ENCODE peak calls at places on chromosomes 2 and 18, in seven cellular contexts. C is C1 segment of cervical spinal cord, W is cardiac fibroblast, B is NCI-H1105, T is mucosa of gallbladder, Q is heart right ventricle, K is nephron progenitor cell. Y is an unnamed sample.

GRCh38 chr2:229855116-229855515 is 66.7 kb downstream of the TRIP12 start:
- DNase-seq in K (no peak), Q (no peak), C (no peak), W (no peak), B (no peak), T (no peak), Y (no peak)

GRCh38 chr2:109612991-109613921 is 510 bp downstream of the SEPTIN10 start:
- DNase-seq in T (peak), Q (peak), K (no peak), B (peak), C (no peak), W (peak), Y (peak)

GRCh38 chr2:120461546-120462537 is 115.9 kb downstream of the INHBB start:
- DNase-seq in K (no peak), T (no peak), W (no peak), B (no peak), Q (no peak), C (no peak), Y (no peak)

GRCh38 chr2:241182531-241183133 is 5.8 kb upstream of the ANO7 start:
- DNase-seq in C (no peak), W (no peak), K (no peak), Q (no peak), T (no peak), B (no peak), Y (no peak)

GRCh38 chr2:36607947-36608346 is 10.0 kb upstream of the FEZ2 start:
- DNase-seq in B (no peak), T (no peak), W (no peak), Q (no peak), C (no peak), K (no peak), Y (no peak)

GRCh38 chr18:26342646-26343045 is 116.4 kb downstream of the TAF4B start:
- DNase-seq in C (no peak), W (no peak), T (no peak), Q (no peak), K (no peak), B (no peak), Y (no peak)

GRCh38 chr2:8677646-8678592 is 3.9 kb upstream of the ID2 start:
- DNase-seq in Q (peak), C (no peak), T (peak), W (peak), K (peak), B (peak), Y (peak)

GRCh38 chr2:171895781-171896180 is 1.7 kb upstream of the SLC25A12 start:
- DNase-seq in Q (no peak), K (no peak), B (no peak), W (peak), T (no peak), C (no peak), Y (no peak)

GRCh38 chr2:102664439-102665042 is 45.2 kb downstream of the SLC9A2 start:
- DNase-seq in T (no peak), Q (no peak), C (no peak), K (no peak), B (no peak), W (peak), Y (peak)

GRCh38 chr2:120715356-120715755 is 20.3 kb upstream of the GLI2 start:
- DNase-seq in T (no peak), B (no peak), C (no peak), K (no peak), Q (no peak), W (peak), Y (no peak)

GRCh38 chr2:13725945-13726344 is 906.6 kb upstream of the LRATD1 start:
- DNase-seq in K (no peak), T (no peak), C (no peak), W (no peak), Q (no peak), B (no peak), Y (no peak)

GRCh38 chr2:157838442-157839161 is 37.5 kb downstream of the ACVR1 start:
- DNase-seq in B (no peak), T (peak), C (no peak), K (peak), W (peak), Q (peak), Y (peak)

GRCh38 chr2:180559766-180560165 is 420.6 kb upstream of the UBE2E3 start:
- DNase-seq in C (no peak), W (peak), B (no peak), T (no peak), K (no peak), Q (no peak), Y (no peak)

GRCh38 chr2:160482673-160483072 is 10.9 kb downstream of the RBMS1 start:
- DNase-seq in B (no peak), K (no peak), W (no peak), C (no peak), Q (no peak), T (no peak), Y (no peak)

GRCh38 chr2:195647302-195647701 is 9.7 kb upstream of the SLC39A10 start:
- DNase-seq in B (no peak), C (no peak), K (no peak), Q (no peak), W (no peak), T (no peak), Y (no peak)

GRCh38 chr2:24635181-24635580 is 144.1 kb downstream of the NCOA1 start:
- DNase-seq in Q (no peak), K (no peak), W (peak), T (no peak), B (no peak), C (no peak), Y (no peak)

GRCh38 chr2:109527079-109527478 is 86.7 kb downstream of the SEPTIN10 start:
- DNase-seq in W (no peak), K (no peak), Q (no peak), B (no peak), C (no peak), T (no peak), Y (no peak)

GRCh38 chr2:239302808-239303557 is 97.8 kb downstream of the HDAC4 start:
- DNase-seq in T (no peak), B (no peak), W (no peak), K (no peak), Q (no peak), C (no peak), Y (no peak)

GRCh38 chr2:110657721-110658305 is 20.1 kb downstream of the BUB1 start:
- DNase-seq in K (no peak), C (no peak), T (peak), B (no peak), W (no peak), Q (no peak), Y (peak)

GRCh38 chr2:86673976-86674670 is 46.0 kb upstream of the RMND5A start:
- DNase-seq in Q (no peak), T (no peak), K (no peak), W (peak), C (no peak), B (no peak), Y (no peak)

GRCh38 chr2:108215794-108216211 is 24.0 kb upstream of the SULT1C3 start:
- DNase-seq in Q (no peak), K (no peak), C (no peak), W (peak), B (no peak), T (peak), Y (peak)

GRCh38 chr18:13414102-13414501 is 195.5 kb downstream of the LDLRAD4 start:
- DNase-seq in B (no peak), T (no peak), K (no peak), C (no peak), Q (no peak), W (no peak), Y (no peak)

GRCh38 chr18:4319738-4320677 is 135.1 kb downstream of the DLGAP1 start:
- DNase-seq in C (no peak), W (no peak), Q (no peak), T (no peak), B (no peak), K (no peak), Y (no peak)

GRCh38 chr2:175698076-175698475 is 304.0 kb downstream of the LNPK start:
- DNase-seq in W (no peak), K (no peak), C (no peak), T (no peak), Q (no peak), B (no peak), Y (no peak)

GRCh38 chr2:32425719-32426141 is 68.9 kb downstream of the BIRC6 start:
- DNase-seq in B (no peak), C (no peak), K (no peak), Q (no peak), T (no peak), W (peak), Y (no peak)

GRCh38 chr18:58335821-58336220 is 291.8 kb downstream of the NEDD4L start:
- DNase-seq in T (no peak), K (no peak), Q (no peak), W (no peak), C (no peak), B (no peak), Y (no peak)

GRCh38 chr2:58594175-58594574 is 353.1 kb upstream of the FANCL start:
- DNase-seq in T (no peak), C (no peak), K (peak), B (peak), W (no peak), Q (no peak), Y (no peak)